ENCODE peak calls at places on chromosomes 5 and 9, in five cellular contexts. D is A549, B is stomach, X is cardiac muscle cell, G is sigmoid colon. F is an unnamed sample.

GRCh38 chr5:149636861-149637246 is 55.6 kb downstream of the ARHGEF37 start:
- DNase-seq in D (peak), B (no peak), X (peak), G (peak), F (peak)

GRCh38 chr5:20335978-20336377 is 348.0 kb upstream of the CDH18 start:
- DNase-seq in D (peak), B (no peak), X (no peak), G (no peak), F (no peak)

GRCh38 chr5:177133119-177133844 is at the start of gene NSD1:
- DNase-seq in D (peak), B (peak), X (peak), G (peak), F (peak)

GRCh38 chr9:26955222-26955903 is 849 bp upstream of the IFT74 start:
- DNase-seq in D (no peak), B (no peak), X (peak), G (no peak), F (peak)

GRCh38 chr9:80874276-80874675 is 815.1 kb downstream of the TLE1 start:
- DNase-seq in D (no peak), B (no peak), X (peak), G (no peak), F (no peak)

GRCh38 chr5:148005788-148006520 is 57.8 kb upstream of the SPINK5 start:
- DNase-seq in D (peak), B (no peak), X (no peak), G (no peak), F (no peak)

GRCh38 chr5:135339189-135339588 is 59.8 kb downstream of the MACROH2A1 start:
- DNase-seq in D (no peak), B (no peak), X (no peak), G (peak), F (no peak)

GRCh38 chr9:17528859-17529258 is 50.0 kb upstream of the SH3GL2 start:
- DNase-seq in D (peak), B (no peak), X (peak), G (no peak), F (no peak)

GRCh38 chr5:108481355-108481931 is 99.5 kb upstream of the FBXL17 start:
- DNase-seq in D (peak), B (no peak), X (peak), G (no peak), F (no peak)

GRCh38 chr5:80284720-80285119 is 28.9 kb upstream of the SERINC5 start:
- DNase-seq in D (no peak), B (no peak), X (no peak), G (no peak), F (no peak)

GRCh38 chr5:178296066-178296465 is 63.5 kb upstream of the PHYKPL start:
- DNase-seq in D (no peak), B (no peak), X (no peak), G (peak), F (no peak)

GRCh38 chr5:147530801-147531389 is 21.0 kb upstream of the DPYSL3 start:
- DNase-seq in D (peak), B (no peak), X (peak), G (no peak), F (no peak)

GRCh38 chr5:60700347-60700815 is 415 bp upstream of the DEPDC1B start:
- DNase-seq in D (no peak), B (peak), X (no peak), G (no peak), F (peak)

GRCh38 chr9:120839146-120839545 is 3.6 kb downstream of the PSMD5 start:
- DNase-seq in D (no peak), B (no peak), X (peak), G (no peak), F (no peak)

GRCh38 chr5:76269259-76269958 is 133.7 kb upstream of the IQGAP2 start:
- DNase-seq in D (no peak), B (no peak), X (no peak), G (no peak), F (no peak)

GRCh38 chr9:134994926-134995791 is 77.4 kb upstream of the FCN1 start:
- DNase-seq in D (no peak), B (no peak), X (no peak), G (peak), F (no peak)

GRCh38 chr9:13646500-13646899 is 367.0 kb upstream of the MPDZ start:
- DNase-seq in D (no peak), B (no peak), X (no peak), G (no peak), F (no peak)

GRCh38 chr5:131783357-131783756 is 13.5 kb downstream of the FNIP1 start:
- DNase-seq in D (no peak), B (no peak), X (no peak), G (no peak), F (no peak)

GRCh38 chr5:88226881-88227450 is 41.7 kb downstream of the TMEM161B start:
- DNase-seq in D (no peak), B (no peak), X (no peak), G (no peak), F (no peak)

GRCh38 chr5:103367722-103368121 is 109.2 kb downstream of the MACIR start:
- DNase-seq in D (no peak), B (no peak), X (no peak), G (no peak), F (peak)

GRCh38 chr9:27701664-27702063 is 128.4 kb upstream of the C9orf72 start:
- DNase-seq in D (no peak), B (no peak), X (peak), G (no peak), F (no peak)

GRCh38 chr9:37037137-37037743 is 3.2 kb upstream of the PAX5 start:
- DNase-seq in D (no peak), B (no peak), X (no peak), G (no peak), F (peak)

GRCh38 chr9:93259490-93260289 is 75.8 kb downstream of the WNK2 start:
- DNase-seq in D (no peak), B (peak), X (no peak), G (peak), F (peak)

GRCh38 chr9:115992834-115993233 is 160.8 kb upstream of the PAPPA start:
- DNase-seq in D (peak), B (no peak), X (no peak), G (no peak), F (no peak)

GRCh38 chr5:31809037-31809910 is 170.3 kb downstream of the PDZD2 start:
- DNase-seq in D (peak), B (peak), X (peak), G (peak), F (peak)

GRCh38 chr9:70435948-70436347 is 21.5 kb upstream of the KLF9 start:
- DNase-seq in D (no peak), B (no peak), X (peak), G (no peak), F (no peak)

GRCh38 chr5:180074462-180074861 is 2.9 kb upstream of the RNF130 start:
- DNase-seq in D (no peak), B (no peak), X (no peak), G (no peak), F (no peak)

GRCh38 chr5:137051165-137051564 is 448.0 kb downstream of the SPOCK1 start:
- DNase-seq in D (no peak), B (no peak), X (no peak), G (no peak), F (no peak)

GRCh38 chr5:73783823-73784222 is 157.8 kb downstream of the ARHGEF28 start:
- DNase-seq in D (peak), B (no peak), X (peak), G (no peak), F (no peak)

GRCh38 chr9:125749951-125750655 is 2.9 kb downstream of the PBX3 start:
- DNase-seq in D (no peak), B (no peak), X (peak), G (no peak), F (no peak)

GRCh38 chr5:6291961-6292360 is 86.4 kb downstream of the MED10 start:
- DNase-seq in D (peak), B (no peak), X (no peak), G (no peak), F (no peak)

GRCh38 chr5:99061299-99061698 is 132.5 kb upstream of the CHD1 start:
- DNase-seq in D (no peak), B (no peak), X (no peak), G (no peak), F (no peak)

GRCh38 chr5:55176176-55176818 is 3.3 kb upstream of the CDC20B start:
- DNase-seq in D (peak), B (peak), X (peak), G (no peak), F (peak)

GRCh38 chr9:124442826-124443225 is 7.4 kb upstream of the ADGRD2 start:
- DNase-seq in D (no peak), B (no peak), X (no peak), G (peak), F (no peak)

GRCh38 chr9:79120533-79121315 is 451.0 kb upstream of the TLE4 start:
- DNase-seq in D (no peak), B (no peak), X (no peak), G (no peak), F (no peak)

GRCh38 chr5:146290318-146290717 is 48.3 kb upstream of the POU4F3 start:
- DNase-seq in D (peak), B (no peak), X (no peak), G (no peak), F (no peak)

GRCh38 chr5:139635606-139636206 is 12.4 kb upstream of the CXXC5 start:
- DNase-seq in D (peak), B (peak), X (peak), G (peak), F (peak)

GRCh38 chr9:126327016-126327749 is 554 bp downstream of the MVB12B start:
- DNase-seq in D (peak), B (no peak), X (no peak), G (no peak), F (peak)

GRCh38 chr9:127887792-127888191 is 10.3 kb upstream of the AK1 start:
- DNase-seq in D (peak), B (no peak), X (no peak), G (no peak), F (no peak)
- TF ChIP-seq CTCF in D (no peak), B (no peak), X (no peak), G (no peak), F (no peak)

DNA sequence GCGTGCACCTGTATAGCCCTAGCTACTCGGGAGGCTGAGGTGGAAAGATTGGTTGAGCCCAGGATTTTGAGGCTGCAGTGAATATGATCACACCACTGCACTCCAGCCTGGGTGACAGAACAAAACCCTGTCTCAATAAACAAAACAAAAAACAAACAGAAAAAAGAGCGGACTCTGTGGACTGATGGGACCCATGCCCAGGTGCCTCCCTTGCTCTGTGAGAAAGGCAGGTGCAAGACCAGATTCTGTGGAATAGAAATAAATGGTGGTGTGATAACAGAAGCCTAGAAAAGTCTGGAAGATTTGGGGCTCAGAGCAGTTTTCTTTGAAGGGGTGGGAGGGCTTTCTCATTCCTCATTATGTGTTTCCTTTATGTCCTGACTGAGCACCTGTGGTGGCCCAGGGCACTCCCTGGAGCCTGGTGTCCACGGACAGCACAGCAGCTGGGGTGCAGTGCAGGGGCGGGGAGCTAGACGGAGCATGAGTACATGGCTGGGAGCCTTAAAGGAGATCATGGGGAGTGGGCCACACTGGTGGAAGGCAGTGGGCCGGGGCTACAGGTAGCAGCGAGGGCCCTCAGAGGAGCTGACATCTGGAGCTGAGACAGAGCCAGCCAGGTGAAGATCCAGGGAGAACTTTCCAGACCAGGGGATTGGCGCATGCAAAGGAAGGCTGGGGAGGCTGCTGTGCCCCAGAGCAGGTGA is 15.4 kb upstream of the CEL start:
- DNase-seq in D (no peak), B (no peak), X (no peak), G (no peak), F (no peak)
- TF ChIP-seq CTCF in D (no peak), B (no peak), X (no peak), G (no peak), F (no peak)

GRCh38 chr5:67543704-67544103 is 347.1 kb upstream of the CD180 start:
- DNase-seq in D (no peak), B (no peak), X (no peak), G (no peak), F (no peak)
- TF ChIP-seq CTCF in D (no peak), B (no peak), X (no peak), G (no peak), F (no peak)

GRCh38 chr5:143837306-143837848 is 25.4 kb downstream of the HMHB1 start:
- DNase-seq in D (no peak), B (no peak), X (peak), G (no peak), F (no peak)
- TF ChIP-seq CTCF in D (no peak), B (no peak), X (no peak), G (no peak), F (no peak)

GRCh38 chr5:15290953-15291352 is 209.0 kb upstream of the FBXL7 start:
- DNase-seq in D (no peak), B (no peak), X (peak), G (no peak), F (no peak)

GRCh38 chr5:15285901-15286583 is 213.9 kb upstream of the FBXL7 start:
- DNase-seq in D (no peak), B (no peak), X (peak), G (no peak), F (peak)

DNA sequence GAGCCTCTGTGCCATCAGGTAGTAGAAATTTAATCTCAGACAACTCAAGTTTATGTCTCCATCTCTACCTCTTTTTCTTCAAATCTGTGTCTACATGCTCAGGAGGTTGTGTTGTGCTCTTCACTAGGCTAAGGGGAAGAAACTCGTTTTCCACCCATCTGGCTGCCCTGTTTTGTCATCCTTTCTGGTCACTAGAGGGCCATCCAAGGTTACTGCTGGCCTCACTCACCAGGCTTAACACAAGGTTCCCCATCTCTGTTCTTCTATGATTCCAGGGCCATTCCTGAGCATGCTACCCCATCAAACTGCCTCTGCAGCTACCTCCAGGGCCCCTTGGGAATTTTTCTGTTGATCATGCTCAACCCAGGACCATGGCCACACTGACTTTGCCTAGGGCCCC is 213.3 kb upstream of the FBXL7 start:
- DNase-seq in D (no peak), B (no peak), X (peak), G (no peak), F (no peak)
- TF ChIP-seq CTCF in D (no peak), B (no peak), X (peak), G (no peak), F (no peak)

GRCh38 chr5:181207960-181208253 is 2.9 kb upstream of the TRIM7 start:
- DNase-seq in D (no peak), B (no peak), X (no peak), G (no peak), F (no peak)

GRCh38 chr5:181212934-181213333 is 7.9 kb upstream of the TRIM7 start:
- DNase-seq in D (no peak), B (no peak), X (no peak), G (no peak), F (no peak)

GRCh38 chr5:181212080-181212479 is 7.1 kb upstream of the TRIM7 start:
- DNase-seq in D (no peak), B (no peak), X (no peak), G (no peak), F (no peak)

GRCh38 chr5:181207214-181207959 is 2.4 kb upstream of the TRIM7 start:
- DNase-seq in D (peak), B (peak), X (peak), G (peak), F (peak)

DNA sequence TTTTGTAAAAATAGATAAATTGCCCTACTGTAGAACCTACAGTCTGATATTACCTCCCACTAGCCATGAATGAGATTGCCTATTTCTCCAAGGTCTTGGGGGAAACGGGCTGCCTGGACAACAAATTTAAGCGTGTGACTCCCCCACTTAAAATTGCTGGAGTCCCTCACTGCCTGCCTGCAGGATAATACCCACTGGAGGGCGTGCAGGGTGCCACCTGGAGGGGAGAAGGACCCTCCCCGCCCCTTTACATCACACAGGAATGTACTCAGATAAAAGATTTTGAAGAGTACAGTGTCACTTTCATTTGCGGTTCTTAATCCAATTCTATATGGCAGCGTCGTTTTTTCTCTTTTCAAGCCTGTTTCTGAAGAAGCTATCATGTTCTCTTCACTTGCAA is 6.2 kb upstream of the TRIM7 start:
- DNase-seq in D (no peak), B (no peak), X (no peak), G (peak), F (no peak)
- TF ChIP-seq CTCF in D (no peak), B (no peak), X (no peak), G (no peak), F (no peak)

GRCh38 chr5:89996892-89997291 is 412.7 kb downstream of the CETN3 start:
- DNase-seq in D (no peak), B (no peak), X (no peak), G (no peak), F (peak)

GRCh38 chr5:89998505-89998904 is 411.1 kb downstream of the CETN3 start:
- DNase-seq in D (no peak), B (no peak), X (no peak), G (no peak), F (no peak)

DNA sequence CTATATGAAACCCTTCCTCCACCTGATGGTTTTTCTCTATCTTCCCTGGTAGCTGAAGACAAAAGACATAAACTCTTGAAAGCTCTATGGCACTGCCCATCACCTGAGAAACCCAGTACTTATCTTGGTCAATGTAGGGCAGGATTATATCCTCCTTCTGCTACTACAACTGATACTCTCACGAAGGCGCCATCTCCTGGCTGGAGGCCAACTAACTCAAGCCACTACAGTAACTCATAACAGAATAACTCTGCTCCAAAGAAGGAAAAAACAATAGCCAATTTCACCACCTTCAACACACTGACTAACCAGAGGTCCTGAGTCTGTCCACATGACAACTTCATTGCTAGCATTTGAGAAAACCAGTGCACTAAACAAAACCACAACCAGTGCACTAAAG is 409.2 kb downstream of the CETN3 start:
- DNase-seq in D (peak), B (no peak), X (no peak), G (no peak), F (no peak)
- TF ChIP-seq CTCF in D (no peak), B (no peak), X (no peak), G (no peak), F (no peak)

GRCh38 chr9:117412841-117413240 is 2.0 kb downstream of the ASTN2 start:
- DNase-seq in D (no peak), B (no peak), X (no peak), G (no peak), F (no peak)

GRCh38 chr9:117414906-117415583 is at the start of gene ASTN2:
- DNase-seq in D (no peak), B (no peak), X (peak), G (no peak), F (no peak)

GRCh38 chr9:117415584-117415937 is 704 bp upstream of the ASTN2 start:
- DNase-seq in D (no peak), B (no peak), X (no peak), G (no peak), F (no peak)

GRCh38 chr9:117413346-117414219 is 1.3 kb downstream of the ASTN2 start:
- DNase-seq in D (no peak), B (no peak), X (no peak), G (no peak), F (no peak)

DNA sequence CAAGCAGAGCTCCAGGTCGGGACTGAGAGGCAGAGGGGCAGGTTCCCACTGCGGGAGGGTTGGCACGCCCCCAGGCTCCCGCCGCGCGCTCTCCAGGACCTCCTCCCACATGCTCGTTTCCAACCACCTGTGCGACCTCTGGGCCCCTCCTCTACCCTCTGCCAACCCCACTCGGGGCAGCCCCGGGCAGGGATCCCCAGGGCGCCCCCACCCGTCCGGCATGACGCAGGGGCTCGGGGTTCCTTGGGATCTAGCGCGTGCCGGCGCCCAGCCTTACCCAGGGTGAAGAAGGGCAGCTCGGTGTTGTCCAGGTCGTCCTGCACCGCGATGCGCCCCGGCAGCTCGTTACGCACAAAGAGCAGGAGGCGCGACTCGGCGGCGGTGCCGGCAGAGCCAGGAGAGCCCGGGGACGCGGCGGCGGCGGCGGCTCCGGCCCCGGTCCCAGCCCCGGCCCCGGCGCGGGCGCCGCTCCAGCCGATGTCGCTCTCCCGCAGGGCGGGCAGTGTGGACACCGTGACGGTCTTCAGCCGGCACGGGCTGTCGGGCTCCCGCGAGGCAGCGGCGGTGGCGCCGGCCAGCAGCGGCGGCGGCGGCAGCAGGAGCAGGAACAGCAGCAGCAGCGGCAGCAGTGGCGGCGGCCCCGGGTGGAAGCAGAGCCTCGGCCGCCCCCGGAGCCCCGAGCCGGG is 494 bp downstream of the ASTN2 start:
- DNase-seq in D (peak), B (peak), X (peak), G (no peak), F (no peak)
- TF ChIP-seq CTCF in D (no peak), B (no peak), X (no peak), G (no peak), F (no peak)

GRCh38 chr5:18113724-18114123 is 479.5 kb downstream of the TAF11L14 start:
- DNase-seq in D (peak), B (no peak), X (peak), G (no peak), F (no peak)
- TF ChIP-seq CTCF in D (peak), B (no peak), X (no peak), G (no peak), F (no peak)

GRCh38 chr9:127955294-127956015 is 17.8 kb upstream of the DPM2 start:
- DNase-seq in D (peak), B (peak), X (no peak), G (peak), F (peak)
- TF ChIP-seq CTCF in D (peak), B (peak), X (no peak), G (peak), F (peak)